ENCODE peak calls at places on chromosomes 5 and 9, in four cellular contexts. One of them, this sample, is unnamed.

GRCh38 chr9:26301659-26302058 is 590.9 kb downstream of the CAAP1 start:
- DNase-seq in SK-N-SH: no peak
- DNase-seq in H1: no peak
- DNase-seq in K562: no peak
- DNase-seq in this sample: no peak

GRCh38 chr5:7533941-7534340 is 138.0 kb downstream of the ADCY2 start:
- DNase-seq in SK-N-SH: no peak
- DNase-seq in H1: no peak
- DNase-seq in K562: no peak
- DNase-seq in this sample: no peak

GRCh38 chr9:110156416-110156815 is 51.5 kb downstream of the C9orf152 start:
- DNase-seq in SK-N-SH: no peak
- DNase-seq in H1: no peak
- DNase-seq in K562: no peak
- DNase-seq in this sample: no peak

GRCh38 chr9:84062538-84062937 is 81.9 kb downstream of the RMI1 start:
- DNase-seq in SK-N-SH: no peak
- DNase-seq in H1: no peak
- DNase-seq in K562: no peak
- DNase-seq in this sample: no peak

GRCh38 chr5:141646026-141646425 is 5.2 kb downstream of the FCHSD1 start:
- DNase-seq in SK-N-SH: no peak
- DNase-seq in H1: no peak
- DNase-seq in K562: no peak
- DNase-seq in this sample: no peak

GRCh38 chr5:132262882-132263547 is 5.5 kb downstream of the PDLIM4 start:
- DNase-seq in SK-N-SH: no peak
- DNase-seq in H1: no peak
- DNase-seq in K562: no peak
- DNase-seq in this sample: no peak

GRCh38 chr5:73388371-73388684 is 60.2 kb downstream of the FOXD1 start:
- DNase-seq in SK-N-SH: no peak
- DNase-seq in H1: no peak
- DNase-seq in K562: no peak
- DNase-seq in this sample: no peak

GRCh38 chr5:126446498-126447224 is 23.5 kb downstream of the GRAMD2B start:
- DNase-seq in SK-N-SH: no peak
- DNase-seq in H1: no peak
- DNase-seq in K562: peak
- DNase-seq in this sample: no peak

GRCh38 chr5:119123280-119123679 is 52.4 kb downstream of the DMXL1 start:
- DNase-seq in SK-N-SH: no peak
- DNase-seq in H1: no peak
- DNase-seq in K562: no peak
- DNase-seq in this sample: no peak

GRCh38 chr9:127013597-127013996 is 99.0 kb downstream of the RALGPS1 start:
- DNase-seq in SK-N-SH: no peak
- DNase-seq in H1: no peak
- DNase-seq in K562: no peak
- DNase-seq in this sample: no peak

GRCh38 chr9:35746583-35746982 is 2.4 kb downstream of the GBA2 start:
- DNase-seq in SK-N-SH: no peak
- DNase-seq in H1: no peak
- DNase-seq in K562: no peak
- DNase-seq in this sample: no peak

GRCh38 chr5:124342027-124342471 is 404.4 kb downstream of the ZNF608 start:
- DNase-seq in SK-N-SH: no peak
- DNase-seq in H1: no peak
- DNase-seq in K562: no peak
- DNase-seq in this sample: no peak

GRCh38 chr5:179614745-179615144 is 8.7 kb downstream of the HNRNPH1 start:
- DNase-seq in SK-N-SH: no peak
- DNase-seq in H1: no peak
- DNase-seq in K562: no peak
- DNase-seq in this sample: no peak

GRCh38 chr5:43635374-43635773 is 32.4 kb downstream of the NNT start:
- DNase-seq in SK-N-SH: no peak
- DNase-seq in H1: no peak
- DNase-seq in K562: no peak
- DNase-seq in this sample: no peak

GRCh38 chr5:10138385-10139057 is 111.2 kb downstream of the ATPSCKMT start:
- DNase-seq in SK-N-SH: no peak
- DNase-seq in H1: no peak
- DNase-seq in K562: no peak
- DNase-seq in this sample: no peak

GRCh38 chr5:137019229-137019628 is 479.9 kb downstream of the SPOCK1 start:
- DNase-seq in SK-N-SH: no peak
- DNase-seq in H1: no peak
- DNase-seq in K562: no peak
- DNase-seq in this sample: no peak

GRCh38 chr9:123265833-123266232 is 2.6 kb downstream of the STRBP start:
- DNase-seq in SK-N-SH: no peak
- DNase-seq in H1: no peak
- DNase-seq in K562: peak
- DNase-seq in this sample: no peak

GRCh38 chr5:172284275-172284971 is 859 bp upstream of the UBTD2 start:
- DNase-seq in SK-N-SH: no peak
- DNase-seq in H1: no peak
- DNase-seq in K562: peak
- DNase-seq in this sample: no peak
- TF ChIP-seq TEAD4 in SK-N-SH: no peak
- TF ChIP-seq TEAD4 in H1: peak
- TF ChIP-seq TEAD4 in K562: no peak
- TF ChIP-seq TEAD4 in this sample: no peak

GRCh38 chr9:106890621-106891020 is 27.7 kb downstream of the ZNF462 start:
- DNase-seq in SK-N-SH: no peak
- DNase-seq in H1: no peak
- DNase-seq in K562: no peak
- DNase-seq in this sample: no peak

GRCh38 chr9:106891286-106891685 is 28.3 kb downstream of the ZNF462 start:
- DNase-seq in SK-N-SH: no peak
- DNase-seq in H1: no peak
- DNase-seq in K562: no peak
- DNase-seq in this sample: no peak

GRCh38 chr9:106893088-106893487 is 30.1 kb downstream of the ZNF462 start:
- DNase-seq in SK-N-SH: no peak
- DNase-seq in H1: no peak
- DNase-seq in K562: no peak
- DNase-seq in this sample: no peak

GRCh38 chr9:106888992-106889631 is 26.1 kb downstream of the ZNF462 start:
- DNase-seq in SK-N-SH: no peak
- DNase-seq in H1: no peak
- DNase-seq in K562: no peak
- DNase-seq in this sample: no peak

GRCh38 chr9:106892632-106893031 is 29.7 kb downstream of the ZNF462 start:
- DNase-seq in SK-N-SH: peak
- DNase-seq in H1: peak
- DNase-seq in K562: no peak
- DNase-seq in this sample: peak
- TF ChIP-seq TEAD4 in SK-N-SH: peak
- TF ChIP-seq TEAD4 in H1: peak
- TF ChIP-seq TEAD4 in K562: no peak
- TF ChIP-seq TEAD4 in this sample: no peak

DNA sequence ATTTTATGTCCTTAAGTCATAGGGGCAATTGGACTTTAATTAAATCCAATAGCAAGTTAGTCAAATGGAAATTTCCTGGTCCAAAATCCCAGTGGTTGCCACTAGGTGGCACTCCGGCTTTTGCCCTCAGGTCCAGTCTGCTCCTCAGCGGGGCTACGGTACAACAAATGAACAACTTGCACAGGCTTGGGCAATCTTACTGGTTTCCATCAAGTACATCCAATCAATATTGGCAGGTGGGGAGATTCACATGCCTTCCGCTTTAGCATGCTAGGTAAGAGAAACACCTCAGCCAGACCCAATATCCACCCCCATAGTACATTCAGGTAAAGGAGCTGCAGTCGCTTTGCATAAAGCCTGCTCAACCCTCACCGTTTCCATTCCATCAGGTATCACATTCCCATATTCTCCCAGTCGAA is 6.3 kb upstream of the MXD3 start:
- DNase-seq in SK-N-SH: peak
- DNase-seq in H1: no peak
- DNase-seq in K562: peak
- DNase-seq in this sample: peak
- TF ChIP-seq TEAD4 in SK-N-SH: no peak
- TF ChIP-seq TEAD4 in H1: no peak
- TF ChIP-seq TEAD4 in K562: no peak
- TF ChIP-seq TEAD4 in this sample: no peak

DNA sequence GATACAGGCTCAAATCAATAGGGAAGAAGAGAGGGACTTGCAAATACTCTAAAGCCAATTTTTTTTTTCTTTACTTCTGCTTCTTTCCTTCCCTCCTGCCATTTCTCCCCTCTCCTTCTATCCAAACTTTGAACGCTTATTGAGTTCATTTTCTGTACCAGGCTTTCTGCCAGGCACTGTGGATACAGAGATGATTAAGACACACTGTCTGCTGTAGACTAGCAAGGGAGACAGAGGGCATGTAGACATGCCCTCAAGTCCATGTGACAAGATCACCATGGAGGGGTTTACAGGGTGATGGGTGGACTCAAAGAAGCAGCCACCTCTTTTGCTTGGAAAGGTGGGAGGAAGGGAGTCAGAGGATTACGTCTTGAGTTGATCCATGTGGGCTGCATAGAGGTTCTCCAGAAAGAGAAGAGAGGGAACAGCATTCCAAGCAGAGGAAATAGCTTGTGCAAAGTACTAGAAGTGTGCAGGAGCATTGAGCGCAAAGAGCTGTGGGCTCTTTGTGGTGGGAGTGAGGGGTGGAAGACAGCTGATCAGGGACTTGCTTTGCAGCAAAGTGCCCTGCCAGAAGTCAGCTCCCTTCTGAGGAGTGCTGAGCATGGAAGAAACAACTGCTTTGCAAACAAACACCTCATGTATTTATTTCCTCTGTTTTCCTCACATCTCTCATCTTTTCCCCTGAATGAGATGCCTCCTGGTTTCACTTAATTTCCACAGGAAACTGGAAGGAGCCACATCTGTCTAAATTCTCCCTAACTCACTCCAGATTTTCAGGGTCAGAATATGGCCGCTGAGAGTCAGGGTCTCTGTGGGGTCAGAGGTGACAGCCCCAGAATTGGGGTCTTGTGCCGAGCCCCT is 64.4 kb upstream of the COL15A1 start:
- DNase-seq in SK-N-SH: no peak
- DNase-seq in H1: no peak
- DNase-seq in K562: no peak
- DNase-seq in this sample: no peak
- TF ChIP-seq TEAD4 in SK-N-SH: no peak
- TF ChIP-seq TEAD4 in H1: no peak
- TF ChIP-seq TEAD4 in K562: no peak
- TF ChIP-seq TEAD4 in this sample: no peak

DNA sequence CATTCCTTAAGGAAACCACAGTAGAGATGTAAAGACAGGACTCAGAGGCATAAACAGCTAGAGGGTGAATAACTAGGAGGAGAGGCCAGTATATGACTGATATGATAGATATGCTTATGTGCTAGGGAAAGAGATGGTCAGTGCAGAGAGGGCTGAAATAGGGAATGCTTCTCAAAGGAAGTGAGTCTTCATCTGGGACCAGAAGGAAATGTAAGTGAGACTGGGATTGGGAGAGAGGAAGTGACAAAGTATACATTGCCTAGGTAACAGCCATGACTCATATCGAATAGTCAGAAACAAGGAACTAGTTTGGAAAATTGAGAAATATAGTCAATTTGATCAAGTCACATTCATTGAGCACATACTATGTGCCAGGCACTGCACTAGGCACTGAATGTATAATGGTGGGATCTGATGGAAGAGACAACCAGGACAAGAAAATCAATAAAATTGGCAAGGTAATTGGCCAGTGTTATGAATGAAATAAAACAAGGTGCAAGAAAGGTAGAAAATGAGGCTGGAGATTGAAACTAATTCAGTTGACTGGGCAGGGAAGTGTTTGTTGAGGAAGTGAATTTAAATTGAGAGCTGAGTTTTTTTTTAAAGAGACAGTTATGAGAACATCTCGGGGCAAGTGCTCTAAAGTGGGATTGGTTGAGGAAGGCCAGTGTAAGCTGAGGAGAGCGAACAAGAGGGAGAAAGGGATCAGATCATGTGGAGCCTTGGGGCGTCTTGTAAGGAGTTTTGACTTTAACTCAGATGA is 4.3 kb downstream of the ERAP2 start:
- DNase-seq in SK-N-SH: no peak
- DNase-seq in H1: no peak
- DNase-seq in K562: no peak
- DNase-seq in this sample: no peak
- TF ChIP-seq TEAD4 in SK-N-SH: no peak
- TF ChIP-seq TEAD4 in H1: no peak
- TF ChIP-seq TEAD4 in K562: no peak
- TF ChIP-seq TEAD4 in this sample: no peak

GRCh38 chr5:161507591-161507990 is 38.9 kb downstream of the GABRB2 start:
- DNase-seq in SK-N-SH: no peak
- DNase-seq in H1: no peak
- DNase-seq in K562: no peak
- DNase-seq in this sample: no peak
- TF ChIP-seq TEAD4 in SK-N-SH: no peak
- TF ChIP-seq TEAD4 in H1: no peak
- TF ChIP-seq TEAD4 in K562: no peak
- TF ChIP-seq TEAD4 in this sample: no peak

DNA sequence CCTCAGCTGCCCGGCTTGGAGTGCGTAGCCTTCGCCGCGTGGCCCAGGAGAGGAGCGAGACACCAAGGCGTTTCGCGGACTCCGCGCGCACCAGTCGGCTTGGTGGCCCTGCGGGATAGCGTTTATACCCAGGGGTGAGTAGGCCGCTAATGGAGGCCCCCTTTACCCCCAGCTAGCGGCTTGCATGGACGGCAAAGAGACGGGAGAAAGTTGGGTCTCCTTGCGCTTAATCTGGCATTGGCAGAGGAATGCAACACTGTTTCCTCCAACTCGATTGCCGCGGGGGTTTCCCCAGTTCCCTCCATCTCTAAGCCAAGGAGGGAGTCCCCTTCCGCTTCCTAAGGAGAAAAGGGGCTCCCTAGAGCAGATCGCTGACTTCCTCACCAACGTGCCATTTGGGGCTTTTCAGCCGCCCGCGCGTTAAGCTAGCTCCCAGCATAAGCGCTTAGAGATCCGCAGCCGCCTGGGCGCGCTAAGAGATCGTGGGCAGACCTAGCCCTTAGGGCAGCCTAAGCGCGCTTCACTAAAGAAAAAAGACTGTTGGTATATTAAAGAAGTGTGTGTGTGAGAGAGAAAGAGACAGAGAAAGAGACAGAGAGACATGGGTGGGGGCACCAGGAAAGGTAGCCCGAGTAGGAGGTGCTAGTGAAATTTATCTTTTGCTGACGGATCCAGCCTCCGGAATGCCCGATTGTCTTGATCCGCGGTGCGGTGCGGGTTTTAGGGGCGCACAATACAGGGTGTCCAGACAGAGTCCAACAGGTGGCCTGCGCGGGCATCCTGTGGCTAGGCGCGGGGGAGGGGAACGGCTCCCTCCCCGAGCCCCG is 597.9 kb upstream of the SGCD start:
- DNase-seq in SK-N-SH: peak
- DNase-seq in H1: no peak
- DNase-seq in K562: no peak
- DNase-seq in this sample: peak
- TF ChIP-seq TEAD4 in SK-N-SH: no peak
- TF ChIP-seq TEAD4 in H1: no peak
- TF ChIP-seq TEAD4 in K562: no peak
- TF ChIP-seq TEAD4 in this sample: no peak